ENCODE peak calls at places on chromosomes 4 and X, in five cellular contexts. A, F, O, J and N are unnamed samples.

GRCh38 chrX:23372220-23372902 is 37.7 kb downstream of the PTCHD1 start:
- DNase-seq in A (no peak), F (peak; percentile 66), O (no peak), J (no peak), N (peak; percentile 46)

GRCh38 chrX:17519349-17519748 is 144.3 kb downstream of the NHS start:
- DNase-seq in A (no peak), F (peak; percentile 60), O (no peak), J (peak; percentile 58), N (peak; percentile 49)

GRCh38 chrX:21800344-21800770 is 39.1 kb upstream of the MBTPS2 start:
- DNase-seq in A (peak; percentile 36), F (no peak), O (peak; percentile 9), J (no peak), N (no peak)

GRCh38 chrX:10722804-10723364 is 102.5 kb upstream of the MID1 start:
- DNase-seq in A (peak; percentile 13), F (peak; percentile 77), O (peak; percentile 31), J (peak; percentile 79), N (peak; percentile 67)

GRCh38 chr4:147398556-147398955 is 82.3 kb upstream of the EDNRA start:
- DNase-seq in A (peak; percentile 65), F (peak; percentile 27), O (no peak), J (no peak), N (no peak)

GRCh38 chr4:61950625-61951024 is 750.5 kb downstream of the ADGRL3 start:
- DNase-seq in A (no peak), F (no peak), O (no peak), J (no peak), N (no peak)

GRCh38 chrX:65581661-65582339 is 47.2 kb upstream of the LAS1L start:
- DNase-seq in A (peak; percentile 31), F (peak; percentile 74), O (peak; percentile 54), J (peak; percentile 63), N (peak; percentile 76)

GRCh38 chr4:155759372-155760252 is 791 bp downstream of the GUCY1B1 start:
- DNase-seq in A (no peak), F (peak; percentile 59), O (no peak), J (no peak), N (peak; percentile 33)

GRCh38 chr4:47410271-47410670 is 53.2 kb downstream of the COMMD8 start:
- DNase-seq in A (no peak), F (no peak), O (no peak), J (no peak), N (no peak)

GRCh38 chr4:96784336-96784735 is 944.4 kb downstream of the PDHA2 start:
- DNase-seq in A (no peak), F (no peak), O (no peak), J (no peak), N (no peak)

GRCh38 chr4:141314627-141315026 is 93.9 kb downstream of the ZNF330 start:
- DNase-seq in A (no peak), F (no peak), O (no peak), J (no peak), N (no peak)

GRCh38 chr4:58760737-58761136 is 1650.6 kb upstream of the IGFBP7 start:
- DNase-seq in A (no peak), F (no peak), O (no peak), J (no peak), N (no peak)

GRCh38 chr4:52366625-52367024 is 292.5 kb downstream of the USP46 start:
- DNase-seq in A (no peak), F (no peak), O (no peak), J (no peak), N (no peak)

GRCh38 chr4:82601242-82602015 is 39.6 kb upstream of the TMEM150C start:
- DNase-seq in A (no peak), F (peak; percentile 40), O (no peak), J (peak; percentile 16), N (no peak)

GRCh38 chr4:56067826-56068225 is 119.1 kb downstream of the CEP135 start:
- DNase-seq in A (no peak), F (no peak), O (no peak), J (no peak), N (no peak)

GRCh38 chrX:71195959-71196727 is 26.9 kb upstream of the GJB1 start:
- DNase-seq in A (no peak), F (no peak), O (no peak), J (no peak), N (no peak)

GRCh38 chr4:137180349-137180748 is 351.9 kb downstream of the PCDH18 start:
- DNase-seq in A (no peak), F (peak; percentile 12), O (no peak), J (no peak), N (no peak)

GRCh38 chr4:147830987-147831386 is 99.1 kb downstream of the ARHGAP10 start:
- DNase-seq in A (peak; percentile 67), F (peak; percentile 57), O (peak; percentile 89), J (no peak), N (peak; percentile 58)

GRCh38 chr4:48254381-48255072 is 15.1 kb downstream of the TEC start:
- DNase-seq in A (peak; percentile 97), F (peak; percentile 94), O (no peak), J (no peak), N (peak; percentile 79)

GRCh38 chrX:8783100-8784098 is 17.8 kb downstream of the FAM9A start:
- DNase-seq in A (no peak), F (peak; percentile 43), O (no peak), J (peak; percentile 4), N (peak; percentile 26)

GRCh38 chr4:94345267-94345666 is 2.6 kb upstream of the HPGDS start:
- DNase-seq in A (no peak), F (no peak), O (no peak), J (no peak), N (no peak)

GRCh38 chr4:145423017-145423708 is 58.5 kb upstream of the SMAD1 start:
- DNase-seq in A (no peak), F (no peak), O (peak; percentile 10), J (no peak), N (no peak)

GRCh38 chr4:40731792-40732245 is 17.9 kb upstream of the NSUN7 start:
- DNase-seq in A (no peak), F (peak; percentile 13), O (no peak), J (peak; percentile 64), N (no peak)

DNA sequence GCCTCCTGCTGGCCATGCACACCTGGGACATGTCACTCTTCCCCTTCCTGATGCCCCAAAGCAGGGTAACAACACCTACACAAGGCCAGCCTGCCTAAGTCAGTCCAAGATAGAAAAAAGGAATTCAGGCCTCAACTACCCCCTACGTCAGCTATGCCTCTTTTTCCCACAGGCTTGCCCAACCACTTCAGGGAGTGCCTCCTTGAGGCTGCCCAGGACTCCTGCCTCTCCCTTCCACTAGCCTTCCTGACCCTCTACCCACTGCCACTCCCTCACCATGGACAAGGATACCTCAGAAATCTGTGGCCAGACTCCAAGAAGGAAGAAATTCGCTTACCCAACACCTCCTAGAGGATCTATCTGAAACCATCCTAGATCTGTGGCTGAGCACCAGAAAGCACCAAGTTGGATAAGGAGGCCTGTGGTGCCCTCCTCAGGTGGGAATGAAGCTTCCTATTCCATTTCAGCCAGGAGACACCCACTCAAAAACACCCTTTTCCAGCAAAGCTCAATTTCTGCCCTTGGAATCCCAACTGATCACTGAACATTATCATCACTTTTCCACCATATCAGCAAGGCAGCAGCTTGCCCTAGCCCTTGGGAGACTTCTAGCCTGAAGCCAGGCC is 1.8 kb downstream of the KDM5C start:
- DNase-seq in A (no peak), F (peak; percentile 5), O (no peak), J (no peak), N (peak; percentile 1)
- TF ChIP-seq CTCF in A (no peak), F (no peak), O (no peak), J (no peak), N (no peak)

GRCh38 chr4:98865059-98865458 is 63.9 kb downstream of the EIF4E start:
- DNase-seq in A (no peak), F (no peak), O (no peak), J (no peak), N (no peak)
- H3K4me3 ChIP-seq in A (no peak overlapping the region), F (no peak overlapping the region), O (no peak overlapping the region), J (no peak overlapping the region), N (no peak overlapping the region)

GRCh38 chrX:16212024-16212423 is 44.7 kb downstream of the MAGEB17 start:
- DNase-seq in A (peak; percentile 12), F (peak; percentile 5), O (peak; percentile 60), J (no peak), N (peak; percentile 16)

GRCh38 chrX:16208601-16209000 is 41.3 kb downstream of the MAGEB17 start:
- DNase-seq in A (no peak), F (no peak), O (peak; percentile 50), J (no peak), N (no peak)

GRCh38 chrX:16215660-16216059 is 48.4 kb downstream of the MAGEB17 start:
- DNase-seq in A (no peak), F (no peak), O (no peak), J (no peak), N (no peak)

GRCh38 chrX:16213970-16214369 is 46.7 kb downstream of the MAGEB17 start:
- DNase-seq in A (no peak), F (no peak), O (no peak), J (no peak), N (no peak)

DNA sequence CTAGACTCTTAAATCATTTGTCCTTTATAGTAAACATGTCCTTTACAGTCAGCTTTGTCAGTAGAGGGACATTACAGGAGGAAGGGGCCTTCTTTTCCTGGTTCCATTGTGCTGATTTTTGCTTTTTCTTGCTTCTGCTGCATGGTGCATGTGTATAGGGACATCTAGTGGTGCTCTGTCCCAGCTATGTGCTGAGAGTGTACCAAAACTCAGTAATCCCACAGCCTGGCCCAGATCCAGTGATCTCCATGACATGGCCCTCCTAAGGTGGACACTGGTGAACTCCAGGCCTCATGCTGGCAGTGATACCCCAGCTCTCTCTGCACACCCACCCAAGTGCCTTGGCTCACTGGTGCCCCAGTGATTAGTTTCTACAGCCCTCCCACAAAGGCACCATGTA is 45.2 kb downstream of the MAGEB17 start:
- DNase-seq in A (no peak), F (peak; percentile 36), O (no peak), J (no peak), N (peak; percentile 37)
- TF ChIP-seq CTCF in A (peak; percentile 11), F (peak; percentile 45), O (no peak), J (no peak), N (peak; percentile 40)

GRCh38 chr4:74367656-74368055 is 2.7 kb downstream of the EREG start:
- DNase-seq in A (no peak), F (no peak), O (peak; percentile 81), J (no peak), N (no peak)

GRCh38 chr4:74364649-74365491 is at the start of gene EREG:
- DNase-seq in A (peak; percentile 66), F (peak; percentile 62), O (peak; percentile 67), J (no peak), N (peak; percentile 61)

GRCh38 chr4:74366367-74366891 is 1.5 kb downstream of the EREG start:
- DNase-seq in A (no peak), F (peak; percentile 21), O (peak; percentile 59), J (no peak), N (no peak)

GRCh38 chr4:74362347-74362746 is 2.6 kb upstream of the EREG start:
- DNase-seq in A (no peak), F (no peak), O (peak; percentile 63), J (no peak), N (no peak)

GRCh38 chr4:74365761-74366160 is 816 bp downstream of the EREG start:
- DNase-seq in A (peak; percentile 5), F (peak; percentile 54), O (no peak), J (no peak), N (peak; percentile 23)
- H3K4me3 ChIP-seq in A (peak overlapping the region; percentile 58), F (peak overlapping the region; percentile 22), O (peak overlapping the region; percentile 90), J (no peak overlapping the region), N (peak overlapping the region; percentile 63)